ENCODE peak calls at places on chromosomes 4 and X, in ten cellular contexts. P, H, D, K, Q, C, M, Y, V and G are unnamed samples.
A peak's percentile ranks its signal among the peaks of the same experiment; 100 is the strongest.

GRCh38 chr4:183602444-183603102 is 56.4 kb downstream of the RWDD4 start:
- DNase-seq in P (no peak), H (no peak), D (no peak), K (peak; percentile 18), Q (no peak), C (no peak), M (peak; percentile 20), Y (no peak), V (no peak), G (no peak)

GRCh38 chr4:21726255-21726815 is 222.2 kb downstream of the KCNIP4 start:
- DNase-seq in P (no peak), H (no peak), D (no peak), K (no peak), Q (no peak), C (no peak), M (no peak), Y (no peak), V (no peak), G (no peak)

GRCh38 chr4:80454040-80454439 is 118.5 kb downstream of the CFAP299 start:
- DNase-seq in P (no peak), H (no peak), D (peak; percentile 31), K (no peak), Q (no peak), C (no peak), M (no peak), Y (no peak), V (no peak), G (no peak)

GRCh38 chr4:777520-778262 is 48.2 kb downstream of the CPLX1 start:
- DNase-seq in P (no peak), H (no peak), D (no peak), K (no peak), Q (no peak), C (peak; percentile 53), M (no peak), Y (no peak), V (no peak), G (no peak)

GRCh38 chr4:10267066-10267465 is 150.5 kb upstream of the WDR1 start:
- DNase-seq in P (no peak), H (no peak), D (no peak), K (no peak), Q (no peak), C (no peak), M (no peak), Y (no peak), V (no peak), G (no peak)

GRCh38 chr4:55398461-55398860 is 2.7 kb downstream of the TMEM165 start:
- DNase-seq in P (no peak), H (no peak), D (peak; percentile 24), K (no peak), Q (no peak), C (peak; percentile 34), M (no peak), Y (no peak), V (no peak), G (no peak)

GRCh38 chrX:74537011-74537390 is 77.4 kb downstream of the RLIM start:
- DNase-seq in P (no peak), H (no peak), D (no peak), K (no peak), Q (no peak), C (no peak), M (no peak), Y (no peak), V (no peak), G (no peak)

GRCh38 chrX:2701600-2701999 is 10.5 kb downstream of the CD99 start:
- DNase-seq in P (no peak), H (no peak), D (no peak), K (no peak), Q (no peak), C (no peak), M (no peak), Y (no peak), V (no peak), G (no peak)

GRCh38 chr4:23516719-23517118 is 373.1 kb downstream of the PPARGC1A start:
- DNase-seq in P (no peak), H (no peak), D (no peak), K (no peak), Q (no peak), C (no peak), M (no peak), Y (no peak), V (no peak), G (no peak)

GRCh38 chrX:150094996-150095395 is 156.7 kb upstream of the EOLA2 start:
- DNase-seq in P (no peak), H (no peak), D (no peak), K (no peak), Q (no peak), C (no peak), M (no peak), Y (no peak), V (no peak), G (no peak)